ENCODE peak calls at places on chromosomes 13 and 19, in five cellular contexts. One of them, this sample, is unnamed.

GRCh38 chr13:44770951-44771350 is 194.8 kb upstream of the TSC22D1 start:
- DNase-seq in transverse colon: no peak
- DNase-seq in endothelial cell of umbilical vein: no peak
- DNase-seq in sigmoid colon: no peak
- DNase-seq in SK-N-SH: no peak
- DNase-seq in this sample: no peak

GRCh38 chr19:6714749-6715555 is 5.5 kb downstream of the C3 start:
- DNase-seq in SK-N-SH: no peak
- DNase-seq in transverse colon: no peak
- DNase-seq in sigmoid colon: no peak
- DNase-seq in endothelial cell of umbilical vein: no peak
- DNase-seq in this sample: no peak

GRCh38 chr13:48436661-48437242 is 23.8 kb upstream of the LPAR6 start:
- DNase-seq in SK-N-SH: no peak
- DNase-seq in transverse colon: no peak
- DNase-seq in endothelial cell of umbilical vein: peak
- DNase-seq in sigmoid colon: no peak
- DNase-seq in this sample: no peak

GRCh38 chr13:31045621-31046081 is 113.2 kb downstream of the TEX26 start:
- DNase-seq in endothelial cell of umbilical vein: peak
- DNase-seq in sigmoid colon: peak
- DNase-seq in SK-N-SH: no peak
- DNase-seq in transverse colon: peak
- DNase-seq in this sample: peak

GRCh38 chr19:2720777-2721569 is at the start of gene DIRAS1:
- DNase-seq in sigmoid colon: peak
- DNase-seq in SK-N-SH: peak
- DNase-seq in endothelial cell of umbilical vein: no peak
- DNase-seq in transverse colon: no peak
- DNase-seq in this sample: no peak

GRCh38 chr19:29293736-29294342 is 80.9 kb upstream of the UQCRFS1 start:
- DNase-seq in SK-N-SH: no peak
- DNase-seq in transverse colon: no peak
- DNase-seq in endothelial cell of umbilical vein: no peak
- DNase-seq in sigmoid colon: no peak
- DNase-seq in this sample: no peak

GRCh38 chr19:6216236-6216995 is 63.4 kb downstream of the MLLT1 start:
- DNase-seq in sigmoid colon: peak
- DNase-seq in endothelial cell of umbilical vein: no peak
- DNase-seq in SK-N-SH: peak
- DNase-seq in transverse colon: no peak
- DNase-seq in this sample: no peak

GRCh38 chr13:30234763-30235162 is 72.6 kb downstream of the KATNAL1 start:
- DNase-seq in transverse colon: no peak
- DNase-seq in endothelial cell of umbilical vein: peak
- DNase-seq in SK-N-SH: no peak
- DNase-seq in sigmoid colon: no peak
- DNase-seq in this sample: no peak

GRCh38 chr19:42246143-42246868 is 3.9 kb upstream of the GSK3A start:
- DNase-seq in endothelial cell of umbilical vein: peak
- DNase-seq in SK-N-SH: peak
- DNase-seq in sigmoid colon: peak
- DNase-seq in transverse colon: peak
- DNase-seq in this sample: no peak

GRCh38 chr19:5268801-5269200 is 71.8 kb downstream of the PTPRS start:
- DNase-seq in sigmoid colon: no peak
- DNase-seq in SK-N-SH: no peak
- DNase-seq in transverse colon: no peak
- DNase-seq in endothelial cell of umbilical vein: no peak
- DNase-seq in this sample: no peak

GRCh38 chr19:13873776-13874515 is 3.0 kb upstream of the NANOS3 start:
- DNase-seq in endothelial cell of umbilical vein: no peak
- DNase-seq in sigmoid colon: no peak
- DNase-seq in SK-N-SH: peak
- DNase-seq in transverse colon: no peak
- DNase-seq in this sample: no peak

GRCh38 chr13:97327071-97327470 is 104.9 kb downstream of the MBNL2 start:
- DNase-seq in sigmoid colon: no peak
- DNase-seq in transverse colon: no peak
- DNase-seq in endothelial cell of umbilical vein: peak
- DNase-seq in SK-N-SH: no peak
- DNase-seq in this sample: no peak

GRCh38 chr19:33639034-33639681 is 17.4 kb downstream of the CHST8 start:
- DNase-seq in transverse colon: no peak
- DNase-seq in sigmoid colon: peak
- DNase-seq in endothelial cell of umbilical vein: no peak
- DNase-seq in SK-N-SH: no peak
- DNase-seq in this sample: no peak

GRCh38 chr13:91014696-91015095 is 332.8 kb upstream of the MIR17HG start:
- DNase-seq in sigmoid colon: no peak
- DNase-seq in transverse colon: no peak
- DNase-seq in endothelial cell of umbilical vein: no peak
- DNase-seq in SK-N-SH: no peak
- DNase-seq in this sample: no peak

GRCh38 chr13:48873598-48873997 is 102.1 kb upstream of the FNDC3A start:
- DNase-seq in endothelial cell of umbilical vein: no peak
- DNase-seq in SK-N-SH: no peak
- DNase-seq in transverse colon: no peak
- DNase-seq in sigmoid colon: no peak
- DNase-seq in this sample: no peak

GRCh38 chr13:87907202-87907601 is 236.0 kb downstream of the SLITRK5 start:
- DNase-seq in endothelial cell of umbilical vein: no peak
- DNase-seq in sigmoid colon: no peak
- DNase-seq in SK-N-SH: no peak
- DNase-seq in transverse colon: no peak
- DNase-seq in this sample: no peak

GRCh38 chr19:16927883-16928282 is 39.1 kb downstream of the F2RL3 start:
- DNase-seq in sigmoid colon: no peak
- DNase-seq in endothelial cell of umbilical vein: no peak
- DNase-seq in SK-N-SH: no peak
- DNase-seq in transverse colon: no peak
- DNase-seq in this sample: no peak

GRCh38 chr13:112066624-112067004 is 335 bp upstream of the SOX1 start:
- DNase-seq in transverse colon: peak
- DNase-seq in endothelial cell of umbilical vein: no peak
- DNase-seq in sigmoid colon: no peak
- DNase-seq in SK-N-SH: peak
- DNase-seq in this sample: no peak

GRCh38 chr13:30078059-30078458 is 227.6 kb upstream of the UBL3 start:
- DNase-seq in SK-N-SH: no peak
- DNase-seq in endothelial cell of umbilical vein: no peak
- DNase-seq in transverse colon: no peak
- DNase-seq in sigmoid colon: no peak
- DNase-seq in this sample: no peak

GRCh38 chr19:6239871-6240676 is 39.7 kb downstream of the MLLT1 start:
- DNase-seq in transverse colon: no peak
- DNase-seq in SK-N-SH: peak
- DNase-seq in sigmoid colon: no peak
- DNase-seq in endothelial cell of umbilical vein: no peak
- DNase-seq in this sample: no peak

GRCh38 chr19:19223060-19223459 is 11.3 kb downstream of the NCAN start:
- DNase-seq in endothelial cell of umbilical vein: no peak
- DNase-seq in transverse colon: no peak
- DNase-seq in sigmoid colon: no peak
- DNase-seq in SK-N-SH: no peak
- DNase-seq in this sample: no peak

GRCh38 chr19:8451885-8452284 is 7.1 kb downstream of the HNRNPM start:
- DNase-seq in transverse colon: no peak
- DNase-seq in SK-N-SH: no peak
- DNase-seq in endothelial cell of umbilical vein: no peak
- DNase-seq in sigmoid colon: peak
- DNase-seq in this sample: no peak

GRCh38 chr13:34748078-34748477 is 194.0 kb upstream of the NBEA start:
- DNase-seq in sigmoid colon: no peak
- DNase-seq in endothelial cell of umbilical vein: peak
- DNase-seq in SK-N-SH: no peak
- DNase-seq in transverse colon: peak
- DNase-seq in this sample: no peak

GRCh38 chr19:21098291-21098690 is 16.3 kb downstream of the ZNF714 start:
- DNase-seq in SK-N-SH: no peak
- DNase-seq in sigmoid colon: no peak
- DNase-seq in endothelial cell of umbilical vein: no peak
- DNase-seq in transverse colon: no peak
- DNase-seq in this sample: no peak

GRCh38 chr19:57075125-57075524 is 44.7 kb upstream of the USP29 start:
- DNase-seq in sigmoid colon: no peak
- DNase-seq in SK-N-SH: no peak
- DNase-seq in endothelial cell of umbilical vein: no peak
- DNase-seq in transverse colon: no peak
- DNase-seq in this sample: no peak

GRCh38 chr13:47678201-47678963 is 322.7 kb downstream of the SUCLA2 start:
- DNase-seq in transverse colon: no peak
- DNase-seq in SK-N-SH: no peak
- DNase-seq in sigmoid colon: no peak
- DNase-seq in endothelial cell of umbilical vein: no peak
- DNase-seq in this sample: no peak

GRCh38 chr13:112741185-112741755 is 51.4 kb downstream of the ATP11A start:
- DNase-seq in endothelial cell of umbilical vein: no peak
- DNase-seq in SK-N-SH: no peak
- DNase-seq in transverse colon: no peak
- DNase-seq in sigmoid colon: no peak
- DNase-seq in this sample: no peak

GRCh38 chr13:97058417-97058816 is 64.1 kb upstream of the OXGR1 start:
- DNase-seq in sigmoid colon: no peak
- DNase-seq in SK-N-SH: no peak
- DNase-seq in transverse colon: no peak
- DNase-seq in endothelial cell of umbilical vein: no peak
- DNase-seq in this sample: no peak

GRCh38 chr13:50403311-50403710 is 388.1 kb downstream of the KCNRG start:
- DNase-seq in sigmoid colon: no peak
- DNase-seq in transverse colon: no peak
- DNase-seq in endothelial cell of umbilical vein: no peak
- DNase-seq in SK-N-SH: no peak
- DNase-seq in this sample: no peak

GRCh38 chr19:3950871-3951861 is 18.3 kb downstream of the NMRK2 start:
- DNase-seq in transverse colon: no peak
- DNase-seq in endothelial cell of umbilical vein: no peak
- DNase-seq in SK-N-SH: no peak
- DNase-seq in sigmoid colon: peak
- DNase-seq in this sample: no peak

GRCh38 chr19:18419699-18420460 is 682 bp downstream of the SSBP4 start:
- DNase-seq in SK-N-SH: peak
- DNase-seq in sigmoid colon: no peak
- DNase-seq in endothelial cell of umbilical vein: no peak
- DNase-seq in transverse colon: peak
- DNase-seq in this sample: no peak

GRCh38 chr13:73403362-73404150 is 344.8 kb downstream of the KLF5 start:
- DNase-seq in endothelial cell of umbilical vein: no peak
- DNase-seq in SK-N-SH: no peak
- DNase-seq in sigmoid colon: no peak
- DNase-seq in transverse colon: no peak
- DNase-seq in this sample: no peak

GRCh38 chr13:111906816-111907215 is 160.1 kb upstream of the SOX1 start:
- DNase-seq in sigmoid colon: peak
- DNase-seq in SK-N-SH: no peak
- DNase-seq in endothelial cell of umbilical vein: no peak
- DNase-seq in transverse colon: no peak
- DNase-seq in this sample: no peak

GRCh38 chr13:46679369-46680180 is 117.4 kb downstream of the ESD start:
- DNase-seq in sigmoid colon: no peak
- DNase-seq in transverse colon: peak
- DNase-seq in endothelial cell of umbilical vein: no peak
- DNase-seq in SK-N-SH: peak
- DNase-seq in this sample: no peak

GRCh38 chr19:30539315-30539714 is 167.1 kb downstream of the ZNF536 start:
- DNase-seq in endothelial cell of umbilical vein: no peak
- DNase-seq in transverse colon: no peak
- DNase-seq in SK-N-SH: no peak
- DNase-seq in sigmoid colon: no peak
- DNase-seq in this sample: no peak
- TF ChIP-seq CTCF in endothelial cell of umbilical vein: no peak
- TF ChIP-seq CTCF in transverse colon: no peak
- TF ChIP-seq CTCF in SK-N-SH: no peak
- TF ChIP-seq CTCF in sigmoid colon: no peak
- TF ChIP-seq CTCF in this sample: no peak

GRCh38 chr19:47476438-47476972 is 4.8 kb upstream of the SLC8A2 start:
- DNase-seq in sigmoid colon: no peak
- DNase-seq in transverse colon: no peak
- DNase-seq in SK-N-SH: no peak
- DNase-seq in endothelial cell of umbilical vein: no peak
- DNase-seq in this sample: no peak
- TF ChIP-seq POLR2AphosphoS5 in sigmoid colon: no peak
- TF ChIP-seq POLR2AphosphoS5 in transverse colon: no peak
- TF ChIP-seq POLR2AphosphoS5 in SK-N-SH: no peak
- TF ChIP-seq POLR2AphosphoS5 in endothelial cell of umbilical vein: no peak
- TF ChIP-seq POLR2AphosphoS5 in this sample: no peak

DNA sequence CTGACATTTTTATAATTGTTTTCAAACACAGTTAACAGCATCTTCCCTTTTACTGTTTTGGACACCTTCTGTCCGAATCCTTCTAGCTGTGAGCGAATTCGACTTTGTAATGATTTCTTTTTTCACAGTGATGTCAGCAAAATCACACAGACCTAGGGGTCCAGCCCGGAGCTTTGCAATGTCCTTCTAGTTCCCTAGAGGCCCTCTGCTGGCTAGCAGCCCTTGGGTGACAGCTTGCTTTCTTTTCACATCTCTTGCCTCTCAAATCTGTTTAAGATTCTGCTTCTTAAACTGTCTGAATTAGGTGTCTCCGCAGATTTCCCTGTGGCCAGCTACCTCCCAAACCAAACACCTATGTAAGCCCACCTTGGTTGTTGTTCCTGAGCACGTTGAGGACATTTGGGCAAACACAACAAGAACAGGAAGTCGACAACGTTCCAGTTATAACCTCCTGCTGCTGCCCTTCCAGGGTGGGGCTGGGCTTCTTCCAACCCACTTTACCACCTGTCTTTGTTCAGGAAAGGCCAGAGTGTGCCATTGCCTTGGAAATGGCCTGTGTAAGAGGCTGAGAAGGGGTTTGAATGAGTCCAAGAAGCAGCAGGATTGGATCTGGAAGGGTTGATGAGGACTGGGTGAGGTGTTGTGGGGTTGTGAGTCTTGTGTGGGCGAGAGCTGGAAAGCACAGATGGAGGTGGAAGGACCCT is 123.1 kb downstream of the ATP8A2 start:
- DNase-seq in sigmoid colon: no peak
- DNase-seq in endothelial cell of umbilical vein: no peak
- DNase-seq in transverse colon: no peak
- DNase-seq in SK-N-SH: no peak
- DNase-seq in this sample: no peak
- TF ChIP-seq CTCF in sigmoid colon: no peak
- TF ChIP-seq CTCF in endothelial cell of umbilical vein: no peak
- TF ChIP-seq CTCF in transverse colon: no peak
- TF ChIP-seq CTCF in SK-N-SH: no peak
- TF ChIP-seq CTCF in this sample: no peak

GRCh38 chr19:14949876-14950275 is 8.6 kb downstream of the OR7C2 start:
- DNase-seq in sigmoid colon: no peak
- DNase-seq in endothelial cell of umbilical vein: no peak
- DNase-seq in SK-N-SH: no peak
- DNase-seq in transverse colon: no peak
- DNase-seq in this sample: no peak
- TF ChIP-seq POLR2AphosphoS5 in sigmoid colon: no peak
- TF ChIP-seq POLR2AphosphoS5 in endothelial cell of umbilical vein: no peak
- TF ChIP-seq POLR2AphosphoS5 in SK-N-SH: no peak
- TF ChIP-seq POLR2AphosphoS5 in transverse colon: no peak
- TF ChIP-seq POLR2AphosphoS5 in this sample: no peak

GRCh38 chr13:24985102-24985501 is 110.8 kb upstream of the PABPC3 start:
- DNase-seq in transverse colon: no peak
- DNase-seq in sigmoid colon: no peak
- DNase-seq in SK-N-SH: no peak
- DNase-seq in endothelial cell of umbilical vein: no peak
- DNase-seq in this sample: no peak
- TF ChIP-seq CTCF in transverse colon: no peak
- TF ChIP-seq CTCF in sigmoid colon: no peak
- TF ChIP-seq CTCF in SK-N-SH: no peak
- TF ChIP-seq CTCF in endothelial cell of umbilical vein: no peak
- TF ChIP-seq CTCF in this sample: no peak